ENCODE peak calls at places on chromosomes 3 and 15, in eight cellular contexts. N is psoas muscle, F is A549, B is fibroblast of lung, Y is thoracic aorta, C is BE2C, I is GM23338, E is ovary. X is an unnamed sample.
A peak's percentile ranks its signal among the peaks of the same experiment; 100 is the strongest.

GRCh38 chr3:98962189-98962930 is 60.9 kb upstream of the DCBLD2 start:
- DNase-seq in N (no peak), F (peak; percentile 81), E (no peak), Y (no peak), B (peak; percentile 99), C (no peak), I (no peak), X (no peak)

GRCh38 chr3:66452247-66453040 is 48.4 kb downstream of the LRIG1 start:
- DNase-seq in B (no peak), C (no peak), Y (no peak), N (peak; percentile 38), E (peak; percentile 55), F (no peak), I (no peak), X (peak; percentile 43)

GRCh38 chr3:183733553-183733952 is 36.0 kb downstream of the YEATS2 start:
- DNase-seq in B (no peak), F (no peak), I (no peak), E (no peak), Y (no peak), N (no peak), C (no peak), X (no peak)

GRCh38 chr15:68503791-68504720 is 72.1 kb upstream of the ITGA11 start:
- DNase-seq in N (no peak), F (no peak), Y (no peak), I (no peak), B (peak; percentile 78), C (no peak), E (no peak), X (no peak)

GRCh38 chr15:96201696-96202095 is 128.8 kb upstream of the NR2F2 start:
- DNase-seq in C (no peak), F (no peak), N (no peak), I (no peak), B (no peak), E (no peak), Y (no peak), X (no peak)

GRCh38 chr3:69669070-69669469 is 70.2 kb upstream of the MITF start:
- DNase-seq in F (no peak), I (no peak), E (no peak), C (no peak), Y (no peak), B (peak; percentile 9), N (no peak), X (no peak)

GRCh38 chr3:67461667-67462142 is 192.7 kb downstream of the SUCLG2 start:
- DNase-seq in N (no peak), F (no peak), E (no peak), Y (no peak), I (no peak), B (peak; percentile 61), C (peak; percentile 53), X (no peak)

GRCh38 chr3:153293222-153293621 is 131.2 kb downstream of the RAP2B start:
- DNase-seq in E (no peak), F (no peak), Y (no peak), B (peak; percentile 68), C (no peak), I (no peak), N (no peak), X (no peak)

GRCh38 chr15:86634992-86635608 is 555.4 kb downstream of the AGBL1 start:
- DNase-seq in C (no peak), N (no peak), I (no peak), B (no peak), Y (no peak), E (no peak), F (no peak), X (no peak)

GRCh38 chr15:36912311-36912712 is 188.0 kb downstream of the MEIS2 start:
- DNase-seq in C (no peak), Y (no peak), N (no peak), F (no peak), E (no peak), I (no peak), B (peak; percentile 61), X (no peak)

GRCh38 chr15:98657721-98658120 is 9.4 kb downstream of the IGF1R start:
- DNase-seq in B (peak; percentile 53), Y (no peak), F (no peak), E (no peak), N (no peak), C (no peak), I (no peak), X (no peak)

GRCh38 chr15:60405405-60405804 is 7.6 kb upstream of the ANXA2 start:
- DNase-seq in I (no peak), B (no peak), N (no peak), F (no peak), C (no peak), E (no peak), Y (no peak), X (no peak)

GRCh38 chr3:64022451-64023186 is 675 bp downstream of the PSMD6 start:
- DNase-seq in Y (no peak), C (no peak), E (no peak), B (peak; percentile 29), N (no peak), I (no peak), F (no peak), X (peak; percentile 32)

GRCh38 chr15:74367296-74367854 is at the start of gene CYP11A1:
- DNase-seq in N (no peak), Y (no peak), E (no peak), F (no peak), I (no peak), C (no peak), B (no peak), X (peak; percentile 63)

GRCh38 chr3:61608711-61609110 is 47.3 kb downstream of the PTPRG start:
- DNase-seq in I (no peak), B (no peak), N (no peak), E (no peak), Y (no peak), F (no peak), C (no peak), X (no peak)

GRCh38 chr15:90550919-90551318 is 21.2 kb downstream of the CRTC3 start:
- DNase-seq in Y (no peak), E (no peak), I (no peak), B (peak; percentile 36), N (no peak), F (no peak), C (no peak), X (no peak)
- H3K4me3 ChIP-seq in Y (no peak overlapping the region), E (no peak overlapping the region), I (no peak overlapping the region), B (no peak overlapping the region), N (no peak overlapping the region), F (no peak overlapping the region), C (no peak overlapping the region), X (no peak overlapping the region)

GRCh38 chr15:64842986-64843561 is 1.4 kb downstream of the PLEKHO2 start:
- DNase-seq in N (peak; percentile 80), I (no peak), E (peak; percentile 67), Y (no peak), C (no peak), F (no peak), B (peak; percentile 61), X (no peak)

GRCh38 chr15:64842099-64842940 is 605 bp downstream of the PLEKHO2 start:
- DNase-seq in N (peak; percentile 49), E (no peak), B (peak; percentile 36), F (peak; percentile 29), I (peak; percentile 37), Y (no peak), C (no peak), X (no peak)

GRCh38 chr15:64844576-64845140 is 2.9 kb downstream of the PLEKHO2 start:
- DNase-seq in N (no peak), F (no peak), I (no peak), Y (no peak), C (peak; percentile 69), B (no peak), E (no peak), X (no peak)

GRCh38 chr15:64845183-64845611 is 3.5 kb downstream of the PLEKHO2 start:
- DNase-seq in F (no peak), N (no peak), E (peak; percentile 60), Y (no peak), B (peak; percentile 44), I (no peak), C (no peak), X (peak; percentile 65)

DNA sequence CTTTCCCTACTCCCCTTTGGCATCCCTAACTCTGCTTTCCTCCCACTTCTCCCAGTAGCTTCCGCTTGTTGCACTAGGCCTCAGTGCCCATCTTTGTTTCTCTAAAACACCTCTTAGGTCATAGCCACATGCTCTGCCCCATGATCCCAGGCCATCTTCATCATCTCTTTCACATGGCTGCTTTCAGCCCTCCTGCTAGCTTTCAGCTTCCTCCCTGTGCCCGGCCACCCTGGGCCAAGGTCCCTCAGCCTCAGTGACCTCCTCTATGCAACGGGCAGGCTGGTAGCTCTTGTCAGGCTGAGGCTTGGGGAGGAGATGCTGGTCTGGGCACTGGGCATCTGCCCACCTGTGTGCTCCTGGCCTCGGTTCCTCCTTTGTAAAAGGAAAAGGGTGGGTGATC is 2.3 kb downstream of the PLEKHO2 start:
- DNase-seq in C (no peak), E (no peak), I (no peak), B (no peak), F (no peak), Y (no peak), N (no peak), X (no peak)
- H3K4me1 ChIP-seq in C (peaks cover 12% of the 10 kb centered on the region), E (peaks cover 10% of the 10 kb centered on the region), I (peaks cover 55% of the 10 kb centered on the region), B (peaks cover 19% of the 10 kb centered on the region), F (peaks cover 13% of the 10 kb centered on the region), Y (peaks cover 52% of the 10 kb centered on the region), N (peaks cover 6% of the 10 kb centered on the region), X (peaks cover 31% of the 10 kb centered on the region)

DNA sequence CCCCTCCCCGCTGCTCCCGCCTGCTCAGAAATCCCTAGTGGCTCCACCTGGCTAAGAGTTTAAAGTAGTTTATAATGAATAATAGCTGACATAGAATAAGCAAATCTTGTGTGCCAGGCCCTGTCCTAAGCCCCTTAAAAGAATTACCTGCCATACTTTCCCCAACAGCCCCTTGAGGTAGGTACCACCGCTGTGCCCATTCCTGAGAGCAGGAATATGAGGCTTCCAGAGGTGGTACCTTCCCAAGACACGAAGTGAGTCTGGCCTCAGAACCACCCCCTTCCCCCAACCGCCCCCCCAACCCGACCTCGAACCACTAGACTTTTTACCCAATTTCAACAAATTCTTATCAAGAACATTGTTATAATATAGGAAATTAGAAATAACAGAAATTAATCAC is 1.2 kb downstream of the ABHD6 start:
- DNase-seq in F (no peak), I (no peak), C (no peak), Y (no peak), E (no peak), N (no peak), B (no peak), X (no peak)
- H3K4me3 ChIP-seq in F (peak overlapping the region; percentile 91), I (peak overlapping the region; percentile 95), C (peak overlapping the region; percentile 71), Y (peak overlapping the region; percentile 80), E (peak overlapping the region; percentile 68), N (peak overlapping the region; percentile 92), B (no peak overlapping the region), X (peak overlapping the region; percentile 77)

GRCh38 chr3:190369701-190370295 is 18.2 kb upstream of the CLDN16 start:
- DNase-seq in F (no peak), Y (no peak), I (no peak), N (no peak), C (no peak), B (no peak), E (no peak), X (no peak)
- H3K4me1 ChIP-seq in F (peaks cover 11% of the 10 kb centered on the region), Y (no peaks in the 10 kb centered on the region), I (no peaks in the 10 kb centered on the region), N (no peaks in the 10 kb centered on the region), C (no peaks in the 10 kb centered on the region), B (no peaks in the 10 kb centered on the region), E (no peaks in the 10 kb centered on the region), X (no peaks in the 10 kb centered on the region)

GRCh38 chr15:38996111-38996541 is 431.5 kb upstream of the RASGRP1 start:
- DNase-seq in E (no peak), F (no peak), Y (no peak), B (peak; percentile 98), I (no peak), N (no peak), C (no peak), X (no peak)
- H3K4me3 ChIP-seq in E (no peak overlapping the region), F (no peak overlapping the region), Y (no peak overlapping the region), B (no peak overlapping the region), I (no peak overlapping the region), N (no peak overlapping the region), C (no peak overlapping the region), X (no peak overlapping the region)

X was measured in testis.